ENCODE peak calls at places on chromosome 5, in four cellular contexts. P, H, J and K are unnamed samples.

GRCh38 chr5:78920604-78921003 is 64.5 kb downstream of the ARSB start:
- DNase-seq in P (no peak), H (peak; percentile 36), J (peak; percentile 74), K (no peak)

GRCh38 chr5:115977988-115978387 is 15.7 kb downstream of the LVRN start:
- DNase-seq in P (no peak), H (no peak), J (peak; percentile 86), K (peak; percentile 61)

GRCh38 chr5:17004441-17005086 is 68.5 kb upstream of the MYO10 start:
- DNase-seq in P (no peak), H (no peak), J (no peak), K (no peak)

GRCh38 chr5:38360323-38361061 is 102.1 kb downstream of the EGFLAM start:
- DNase-seq in P (no peak), H (no peak), J (no peak), K (no peak)

GRCh38 chr5:140312067-140312790 is 9.3 kb upstream of the PFDN1 start:
- DNase-seq in P (no peak), H (peak; percentile 39), J (peak; percentile 87), K (peak; percentile 79)

GRCh38 chr5:39191216-39191615 is 28.1 kb downstream of the FYB1 start:
- DNase-seq in P (no peak), H (no peak), J (no peak), K (no peak)

GRCh38 chr5:174601937-174602336 is 122.4 kb upstream of the MSX2 start:
- DNase-seq in P (no peak), H (peak; percentile 27), J (peak; percentile 47), K (no peak)

GRCh38 chr5:176810687-176811501 is 535 bp downstream of the UNC5A start:
- DNase-seq in P (no peak), H (peak; percentile 62), J (peak; percentile 9), K (no peak)

GRCh38 chr5:40410939-40411635 is 268.6 kb upstream of the PTGER4 start:
- DNase-seq in P (no peak), H (no peak), J (peak; percentile 83), K (no peak)

GRCh38 chr5:78879541-78879940 is 105.6 kb downstream of the ARSB start:
- DNase-seq in P (no peak), H (no peak), J (peak; percentile 45), K (no peak)

GRCh38 chr5:64594601-64595518 is 89.0 kb downstream of the RGS7BP start:
- DNase-seq in P (peak; percentile 39), H (peak; percentile 85), J (peak; percentile 0), K (no peak)

GRCh38 chr5:136528481-136528880 is 163.1 kb upstream of the TRPC7 start:
- DNase-seq in P (no peak), H (no peak), J (no peak), K (no peak)

GRCh38 chr5:62460578-62460983 is 48.0 kb downstream of the IPO11 start:
- DNase-seq in P (no peak), H (peak; percentile 84), J (peak; percentile 75), K (no peak)

GRCh38 chr5:151757233-151758140 is 944 bp downstream of the ATOX1 start:
- DNase-seq in P (no peak), H (peak; percentile 40), J (no peak), K (no peak)

DNA sequence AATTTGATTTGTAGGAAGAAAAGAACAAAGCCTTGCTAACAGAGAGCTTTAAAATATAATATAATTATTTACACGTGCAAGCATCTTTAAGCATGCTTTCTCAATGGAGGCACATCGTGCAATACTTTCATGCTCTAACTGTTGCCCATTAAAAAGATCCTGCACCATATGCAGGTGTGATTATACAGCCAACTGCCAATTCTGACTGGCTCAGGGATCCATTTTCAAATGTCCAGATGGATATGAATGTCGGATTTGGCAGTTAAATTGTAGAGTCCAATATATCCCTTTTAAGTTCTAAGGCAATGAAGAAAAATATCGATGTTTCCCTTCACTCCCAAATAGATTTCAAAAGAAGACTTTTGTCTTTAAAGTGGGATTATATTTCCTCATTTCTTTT is 416.4 kb upstream of the CD180 start:
- DNase-seq in P (no peak), H (no peak), J (no peak), K (no peak)
- H3K4me3 ChIP-seq in P (no peak overlapping the region), H (no peak overlapping the region), J (no peak overlapping the region), K (no peak overlapping the region)

GRCh38 chr5:10286552-10287227 is 21.0 kb downstream of the CMBL start:
- DNase-seq in P (peak; percentile 53), H (no peak), J (peak; percentile 47), K (no peak)

GRCh38 chr5:10279925-10280720 is 27.6 kb downstream of the CMBL start:
- DNase-seq in P (no peak), H (no peak), J (no peak), K (no peak)

GRCh38 chr5:10288600-10289213 is 19.0 kb downstream of the CMBL start:
- DNase-seq in P (peak; percentile 72), H (no peak), J (no peak), K (no peak)

GRCh38 chr5:10279328-10279727 is 28.4 kb downstream of the CMBL start:
- DNase-seq in P (no peak), H (no peak), J (no peak), K (no peak)

DNA sequence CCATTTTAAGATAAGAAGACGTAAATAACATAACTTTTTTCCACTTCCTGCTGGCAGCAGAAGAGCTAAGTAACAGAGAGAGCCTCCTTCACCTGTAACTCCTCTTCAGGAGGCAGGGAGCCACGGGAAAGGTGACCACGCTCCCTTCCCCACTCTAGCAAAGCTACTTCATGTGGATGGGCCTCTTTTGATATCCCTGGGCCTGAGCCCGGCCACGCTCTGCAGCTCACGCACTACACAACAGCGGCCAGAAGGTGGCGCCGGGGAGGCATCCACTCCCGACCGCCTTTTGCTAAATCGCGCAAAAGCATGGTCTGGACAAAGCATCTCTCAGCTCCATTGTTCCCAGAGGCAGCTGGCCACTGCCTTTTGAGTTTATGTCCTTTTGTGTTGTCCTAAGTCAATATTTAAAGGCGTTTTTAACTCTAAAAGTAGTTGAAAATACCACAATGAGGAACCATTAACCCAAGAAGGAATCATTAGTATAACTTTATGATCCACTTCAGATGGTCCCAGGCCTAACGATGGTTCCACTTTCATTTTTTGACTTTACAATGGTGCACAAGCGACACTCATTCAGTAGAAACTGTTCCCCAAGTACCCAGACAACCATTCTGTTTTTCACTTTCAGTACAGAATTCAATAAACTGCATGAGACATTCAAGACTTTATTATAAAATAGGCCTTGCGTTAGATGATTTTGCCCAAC is 23.6 kb downstream of the CMBL start:
- DNase-seq in P (peak; percentile 91), H (peak; percentile 90), J (peak; percentile 78), K (no peak)
- TF ChIP-seq CTCF in P (peak; percentile 87), H (peak; percentile 94), J (peak; percentile 95), K (peak; percentile 92)

DNA sequence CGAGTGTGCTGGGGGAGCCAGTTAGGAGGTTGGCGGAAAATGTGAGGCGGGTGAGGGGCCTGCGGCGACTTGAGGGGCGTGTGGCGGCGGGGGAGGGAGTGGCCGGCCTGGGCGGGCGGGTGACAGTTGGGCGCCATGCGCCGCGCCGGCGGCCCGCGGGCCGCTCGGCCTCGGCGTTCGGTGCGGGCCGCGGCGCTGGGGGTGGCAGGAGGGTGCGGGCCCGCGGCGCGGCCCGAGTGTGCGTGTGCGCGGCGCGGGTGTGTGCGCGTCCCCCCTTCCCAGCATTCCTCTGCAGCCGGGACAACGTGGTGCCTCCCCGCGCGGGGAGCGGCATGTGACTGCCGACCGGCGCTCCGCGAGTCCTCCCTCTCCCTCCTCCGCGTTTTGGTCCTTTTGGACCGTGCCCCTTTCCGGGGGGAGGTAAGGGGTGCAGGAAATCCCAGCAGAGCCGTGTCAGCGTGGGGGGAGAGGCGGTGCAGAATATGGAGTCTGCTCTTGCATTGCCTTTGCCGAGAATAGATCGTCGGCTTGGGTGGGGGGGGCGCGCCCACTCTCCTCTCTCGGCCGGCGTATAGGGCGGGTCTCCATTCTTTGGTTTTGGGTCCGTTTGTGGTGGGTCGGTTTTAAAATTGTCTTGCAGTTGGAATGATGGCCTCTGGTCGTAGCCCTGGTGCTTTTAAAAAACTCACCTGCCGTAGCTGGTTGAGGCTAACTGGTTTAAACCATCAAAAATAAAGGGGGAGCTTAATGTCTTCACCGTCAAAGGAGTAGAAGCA is 1.9 kb downstream of the LARP1 start:
- DNase-seq in P (peak; percentile 74), H (peak; percentile 56), J (peak; percentile 46), K (no peak)
- H3K4me3 ChIP-seq in P (peak overlapping the region; percentile 99), H (peak overlapping the region; percentile 100), J (peak overlapping the region; percentile 95), K (peak overlapping the region; percentile 96)

GRCh38 chr5:118752568-118752967 is 235.8 kb downstream of the DTWD2 start:
- DNase-seq in P (no peak), H (no peak), J (no peak), K (no peak)
- TF ChIP-seq CTCF in P (no peak), H (no peak), J (no peak), K (no peak)

DNA sequence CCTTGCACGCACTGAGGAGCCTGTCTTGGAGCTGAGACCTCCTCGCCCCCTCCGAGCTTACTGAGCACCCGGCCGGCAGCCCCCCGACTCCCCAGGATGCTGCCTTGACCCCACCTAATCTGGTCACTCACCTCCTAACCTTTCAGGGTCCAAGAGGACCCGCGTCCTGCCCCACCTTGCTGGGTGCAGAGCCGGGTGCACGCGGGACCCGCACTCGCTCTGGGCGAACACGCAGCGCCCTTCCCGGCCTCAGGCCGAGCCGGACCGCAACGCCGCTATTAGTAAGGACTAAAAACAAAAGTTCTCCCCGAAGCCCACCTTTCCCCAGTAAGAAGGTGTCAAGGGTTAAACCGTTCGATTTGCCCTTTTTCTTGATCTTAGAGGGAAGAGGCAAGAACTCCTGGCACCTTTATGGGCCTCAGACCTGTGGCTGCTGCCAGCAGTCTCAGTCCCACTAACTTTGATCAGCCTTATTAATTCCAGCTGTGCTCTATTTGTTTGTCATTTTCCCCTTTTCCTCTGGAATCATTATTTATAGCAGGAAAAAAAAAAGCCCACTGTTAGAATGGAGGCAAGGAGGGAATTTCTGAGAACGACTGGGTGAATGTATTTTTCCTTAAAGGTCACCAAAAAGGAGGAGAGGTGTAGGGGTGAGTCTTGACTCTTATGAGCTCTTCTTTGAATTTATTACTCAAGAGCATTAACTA is 10.5 kb downstream of the IRX2 start:
- DNase-seq in P (no peak), H (peak; percentile 36), J (no peak), K (no peak)
- H3K4me3 ChIP-seq in P (no peak overlapping the region), H (peak overlapping the region; percentile 53), J (no peak overlapping the region), K (no peak overlapping the region)

GRCh38 chr5:36035696-36036095 is 31.0 kb downstream of the UGT3A2 start:
- DNase-seq in P (no peak), H (peak; percentile 26), J (no peak), K (no peak)

GRCh38 chr5:36045895-36046294 is 20.8 kb downstream of the UGT3A2 start:
- DNase-seq in P (no peak), H (no peak), J (no peak), K (no peak)

GRCh38 chr5:36040651-36041536 is 25.8 kb downstream of the UGT3A2 start:
- DNase-seq in P (no peak), H (peak; percentile 14), J (no peak), K (no peak)

DNA sequence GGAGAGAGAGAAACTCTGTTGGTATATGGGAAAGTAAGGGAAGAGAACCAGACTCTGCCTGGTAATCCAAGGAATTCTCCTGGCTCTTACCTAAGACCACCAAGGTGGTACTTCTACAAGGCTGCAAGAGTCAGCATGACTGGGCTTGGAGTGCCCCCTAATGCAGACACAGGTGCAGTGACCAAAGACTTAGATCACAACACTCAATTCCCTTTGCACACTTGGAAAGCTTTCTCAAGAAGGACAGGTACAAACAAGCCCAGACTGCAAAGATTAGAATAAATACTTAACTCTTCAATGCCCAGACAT is 25.2 kb downstream of the UGT3A2 start:
- DNase-seq in P (no peak), H (peak; percentile 68), J (no peak), K (no peak)
- TF ChIP-seq CTCF in P (no peak), H (peak; percentile 85), J (no peak), K (no peak)